ENCODE peak calls at places on chromosomes 3 and 15, in four cellular contexts. One of them, this sample, is unnamed.

GRCh38 chr3:47299396-47300318 is 16.9 kb downstream of the KLHL18 start:
- DNase-seq in trophoblast cell: peak
- DNase-seq in neuronal stem cell: no peak
- DNase-seq in IMR-90: no peak
- DNase-seq in this sample: no peak

GRCh38 chr3:128734523-128735189 is 8.7 kb downstream of the RAB7A start:
- DNase-seq in IMR-90: no peak
- DNase-seq in neuronal stem cell: no peak
- DNase-seq in trophoblast cell: no peak
- DNase-seq in this sample: no peak

GRCh38 chr15:69158843-69159240 is 1.6 kb upstream of the GLCE start:
- DNase-seq in IMR-90: no peak
- DNase-seq in trophoblast cell: no peak
- DNase-seq in neuronal stem cell: no peak
- DNase-seq in this sample: no peak

GRCh38 chr15:101099183-101099582 is 152.7 kb downstream of the CHSY1 start:
- DNase-seq in IMR-90: no peak
- DNase-seq in neuronal stem cell: no peak
- DNase-seq in trophoblast cell: no peak
- DNase-seq in this sample: no peak

GRCh38 chr15:70409388-70409787 is 311.7 kb upstream of the TLE3 start:
- DNase-seq in trophoblast cell: no peak
- DNase-seq in neuronal stem cell: no peak
- DNase-seq in IMR-90: no peak
- DNase-seq in this sample: no peak

GRCh38 chr3:113035387-113035982 is 44.7 kb downstream of the GTPBP8 start:
- DNase-seq in neuronal stem cell: peak
- DNase-seq in trophoblast cell: peak
- DNase-seq in IMR-90: peak
- DNase-seq in this sample: peak

GRCh38 chr15:74201656-74202420 is 749 bp downstream of the STRA6 start:
- DNase-seq in IMR-90: no peak
- DNase-seq in neuronal stem cell: no peak
- DNase-seq in trophoblast cell: peak
- DNase-seq in this sample: no peak

GRCh38 chr3:30643763-30644462 is 37.5 kb downstream of the TGFBR2 start:
- DNase-seq in trophoblast cell: no peak
- DNase-seq in neuronal stem cell: no peak
- DNase-seq in IMR-90: no peak
- DNase-seq in this sample: no peak

GRCh38 chr3:123275691-123276090 is 73.9 kb downstream of the SEC22A start:
- DNase-seq in neuronal stem cell: no peak
- DNase-seq in IMR-90: no peak
- DNase-seq in trophoblast cell: no peak
- DNase-seq in this sample: no peak

GRCh38 chr3:131560795-131561194 is 58.0 kb upstream of the MRPL3 start:
- DNase-seq in neuronal stem cell: no peak
- DNase-seq in trophoblast cell: no peak
- DNase-seq in IMR-90: no peak
- DNase-seq in this sample: no peak

GRCh38 chr3:168991813-168992212 is 671.7 kb downstream of the MECOM start:
- DNase-seq in IMR-90: peak
- DNase-seq in neuronal stem cell: no peak
- DNase-seq in trophoblast cell: no peak
- DNase-seq in this sample: no peak

GRCh38 chr15:64622410-64623260 is 152.8 kb downstream of the RBPMS2 start:
- DNase-seq in trophoblast cell: no peak
- DNase-seq in neuronal stem cell: no peak
- DNase-seq in IMR-90: no peak
- DNase-seq in this sample: no peak

GRCh38 chr15:76967067-76967466 is 27.9 kb upstream of the PSTPIP1 start:
- DNase-seq in trophoblast cell: no peak
- DNase-seq in IMR-90: no peak
- DNase-seq in neuronal stem cell: no peak
- DNase-seq in this sample: no peak

GRCh38 chr3:45659661-45660566 is 29.3 kb upstream of the SACM1L start:
- DNase-seq in IMR-90: peak
- DNase-seq in neuronal stem cell: peak
- DNase-seq in trophoblast cell: peak
- DNase-seq in this sample: peak

GRCh38 chr3:134621824-134622223 is 29.0 kb downstream of the KY start:
- DNase-seq in trophoblast cell: no peak
- DNase-seq in neuronal stem cell: no peak
- DNase-seq in IMR-90: peak
- DNase-seq in this sample: no peak

GRCh38 chr15:92937880-92938279 is 37.8 kb downstream of the CHD2 start:
- DNase-seq in neuronal stem cell: no peak
- DNase-seq in trophoblast cell: no peak
- DNase-seq in IMR-90: no peak
- DNase-seq in this sample: no peak

GRCh38 chr15:99424978-99425665 is 140.7 kb upstream of the MEF2A start:
- DNase-seq in neuronal stem cell: no peak
- DNase-seq in trophoblast cell: peak
- DNase-seq in IMR-90: peak
- DNase-seq in this sample: no peak

GRCh38 chr15:99424131-99424571 is 141.6 kb upstream of the MEF2A start:
- DNase-seq in trophoblast cell: no peak
- DNase-seq in neuronal stem cell: no peak
- DNase-seq in IMR-90: no peak
- DNase-seq in this sample: no peak

GRCh38 chr15:99426431-99427105 is 139.2 kb upstream of the MEF2A start:
- DNase-seq in trophoblast cell: peak
- DNase-seq in neuronal stem cell: no peak
- DNase-seq in IMR-90: no peak
- DNase-seq in this sample: no peak

GRCh38 chr15:99427210-99427609 is 138.6 kb upstream of the MEF2A start:
- DNase-seq in neuronal stem cell: no peak
- DNase-seq in trophoblast cell: no peak
- DNase-seq in IMR-90: no peak
- DNase-seq in this sample: no peak

GRCh38 chr15:99425666-99426301 is 140.0 kb upstream of the MEF2A start:
- DNase-seq in trophoblast cell: no peak
- DNase-seq in IMR-90: no peak
- DNase-seq in neuronal stem cell: no peak
- DNase-seq in this sample: no peak
- H3K4ac ChIP-seq in trophoblast cell: peak
- H3K4ac ChIP-seq in IMR-90: peak
- H3K4ac ChIP-seq in neuronal stem cell: no peak
- H3K4ac ChIP-seq in this sample: no peak

GRCh38 chr3:107660316-107660976 is 137.7 kb downstream of the BBX start:
- DNase-seq in neuronal stem cell: no peak
- DNase-seq in trophoblast cell: peak
- DNase-seq in IMR-90: peak
- DNase-seq in this sample: no peak

GRCh38 chr3:107662586-107662985 is 139.8 kb downstream of the BBX start:
- DNase-seq in trophoblast cell: peak
- DNase-seq in neuronal stem cell: no peak
- DNase-seq in IMR-90: peak
- DNase-seq in this sample: no peak

GRCh38 chr3:107662109-107662477 is 139.3 kb downstream of the BBX start:
- DNase-seq in neuronal stem cell: no peak
- DNase-seq in IMR-90: peak
- DNase-seq in trophoblast cell: no peak
- DNase-seq in this sample: no peak

GRCh38 chr3:107663266-107663665 is 140.5 kb downstream of the BBX start:
- DNase-seq in IMR-90: no peak
- DNase-seq in neuronal stem cell: no peak
- DNase-seq in trophoblast cell: peak
- DNase-seq in this sample: no peak

GRCh38 chr3:107661447-107662108 is 138.8 kb downstream of the BBX start:
- DNase-seq in trophoblast cell: no peak
- DNase-seq in neuronal stem cell: no peak
- DNase-seq in IMR-90: no peak
- DNase-seq in this sample: no peak
- H2AFZ ChIP-seq in trophoblast cell: no peak
- H2AFZ ChIP-seq in neuronal stem cell: no peak
- H2AFZ ChIP-seq in IMR-90: peak
- H2AFZ ChIP-seq in this sample: no peak

GRCh38 chr15:40253179-40253790 is 14.4 kb downstream of the PAK6 start:
- DNase-seq in trophoblast cell: no peak
- DNase-seq in IMR-90: no peak
- DNase-seq in neuronal stem cell: no peak
- DNase-seq in this sample: no peak
- H3K4ac ChIP-seq in trophoblast cell: peak
- H3K4ac ChIP-seq in IMR-90: no peak
- H3K4ac ChIP-seq in neuronal stem cell: no peak
- H3K4ac ChIP-seq in this sample: no peak

DNA sequence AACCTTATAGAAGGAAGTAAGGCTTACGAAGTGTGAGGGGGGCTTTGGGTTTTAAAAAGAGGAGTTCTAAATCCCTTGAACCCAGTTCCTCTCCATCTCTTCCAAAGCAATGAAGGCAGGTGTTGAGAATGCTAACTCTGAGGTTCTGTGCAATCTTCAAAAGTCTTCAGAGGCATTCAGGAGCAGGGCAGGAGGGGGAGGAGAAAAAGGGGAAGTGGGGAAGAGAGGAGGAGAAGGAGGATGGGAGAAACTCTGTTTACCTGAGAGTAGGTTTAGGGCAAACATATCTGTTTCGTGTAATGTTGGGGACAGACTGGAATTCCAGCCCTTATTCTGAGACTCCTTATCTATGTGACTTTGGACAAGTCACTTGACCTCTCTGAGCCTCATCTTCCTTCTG is 36.9 kb downstream of the FAM3D start:
- DNase-seq in IMR-90: no peak
- DNase-seq in trophoblast cell: no peak
- DNase-seq in neuronal stem cell: no peak
- DNase-seq in this sample: no peak
- H2AFZ ChIP-seq in IMR-90: peak
- H2AFZ ChIP-seq in trophoblast cell: no peak
- H2AFZ ChIP-seq in neuronal stem cell: no peak
- H2AFZ ChIP-seq in this sample: no peak

DNA sequence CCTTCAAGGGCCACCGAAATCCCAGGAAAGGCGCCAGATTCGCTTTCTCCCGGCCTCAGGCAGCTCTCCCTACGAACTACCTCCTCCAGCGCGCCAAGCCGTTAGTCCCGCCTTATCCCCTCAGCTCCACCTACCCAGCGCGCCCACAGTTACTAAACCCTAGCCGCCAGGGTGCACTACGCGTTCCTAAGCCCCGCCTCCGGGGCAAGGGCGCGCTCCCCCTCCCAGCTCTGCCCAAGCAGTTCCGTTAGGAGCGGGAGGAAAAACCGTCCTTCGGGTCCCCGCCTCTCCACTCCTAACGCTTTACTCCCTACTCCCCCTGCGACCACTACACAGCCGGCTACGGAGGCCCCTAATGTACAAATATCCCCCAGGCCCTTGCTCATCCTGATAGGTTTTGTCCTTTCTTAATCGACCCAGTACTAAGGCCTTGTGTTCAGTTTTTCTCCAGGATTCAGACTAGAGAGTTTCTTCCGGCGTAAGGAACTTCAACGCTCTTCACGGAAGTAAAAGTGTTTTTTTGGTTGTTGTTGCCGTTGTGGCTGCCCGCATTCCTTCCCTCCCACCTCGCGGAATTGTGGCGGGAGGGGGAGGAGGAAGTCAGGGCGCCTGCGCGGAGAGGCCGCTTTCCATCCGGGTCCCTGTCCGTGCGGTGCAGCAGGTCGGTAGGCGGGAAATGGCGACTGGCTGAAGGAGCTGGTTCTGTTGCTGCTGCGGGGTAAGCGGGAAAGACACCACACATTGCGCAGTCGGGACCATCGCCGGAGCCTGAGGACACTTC is at the start of gene CTDSPL2:
- DNase-seq in neuronal stem cell: peak
- DNase-seq in IMR-90: peak
- DNase-seq in trophoblast cell: peak
- DNase-seq in this sample: peak
- H3K4ac ChIP-seq in neuronal stem cell: no peak
- H3K4ac ChIP-seq in IMR-90: peak
- H3K4ac ChIP-seq in trophoblast cell: peak
- H3K4ac ChIP-seq in this sample: peak

GRCh38 chr15:39672184-39672583 is 91.3 kb downstream of the THBS1 start:
- DNase-seq in neuronal stem cell: no peak
- DNase-seq in IMR-90: no peak
- DNase-seq in trophoblast cell: no peak
- DNase-seq in this sample: no peak

GRCh38 chr15:39670687-39671086 is 89.8 kb downstream of the THBS1 start:
- DNase-seq in IMR-90: no peak
- DNase-seq in neuronal stem cell: no peak
- DNase-seq in trophoblast cell: peak
- DNase-seq in this sample: no peak

GRCh38 chr15:39669671-39670070 is 88.8 kb downstream of the THBS1 start:
- DNase-seq in trophoblast cell: no peak
- DNase-seq in IMR-90: no peak
- DNase-seq in neuronal stem cell: no peak
- DNase-seq in this sample: no peak

GRCh38 chr15:39668457-39668856 is 87.6 kb downstream of the THBS1 start:
- DNase-seq in IMR-90: no peak
- DNase-seq in neuronal stem cell: no peak
- DNase-seq in trophoblast cell: no peak
- DNase-seq in this sample: no peak

GRCh38 chr15:39672666-39673065 is 91.8 kb downstream of the THBS1 start:
- DNase-seq in trophoblast cell: no peak
- DNase-seq in IMR-90: no peak
- DNase-seq in neuronal stem cell: no peak
- DNase-seq in this sample: no peak
- H2AFZ ChIP-seq in trophoblast cell: no peak
- H2AFZ ChIP-seq in IMR-90: no peak
- H2AFZ ChIP-seq in neuronal stem cell: no peak
- H2AFZ ChIP-seq in this sample: no peak

DNA sequence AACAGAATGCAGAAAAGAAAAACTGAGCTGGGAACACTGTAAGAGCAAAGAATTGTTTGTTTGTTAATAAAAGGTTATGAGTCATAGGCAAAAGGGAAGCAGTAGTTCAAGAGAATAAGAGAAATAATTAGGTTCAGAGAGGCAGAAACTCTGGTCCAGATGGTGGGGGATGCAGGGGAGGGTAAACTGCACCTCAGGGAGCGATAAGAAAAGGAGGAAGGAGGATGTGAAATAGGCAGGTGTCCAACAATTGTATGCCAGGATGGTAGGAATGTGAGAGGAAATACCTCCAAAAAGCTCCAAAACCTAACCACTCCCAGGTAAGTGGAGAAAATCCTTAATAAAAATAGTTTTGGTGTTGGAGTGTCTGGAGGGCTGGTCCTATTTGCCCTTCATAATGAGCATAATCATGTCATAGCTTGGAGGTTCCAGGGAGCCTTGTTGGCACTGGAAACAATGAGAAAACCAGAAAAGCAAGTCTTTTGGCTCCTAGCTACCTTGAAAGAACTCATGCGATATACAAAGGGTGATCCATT is 405.4 kb upstream of the TBL1XR1 start:
- DNase-seq in trophoblast cell: peak
- DNase-seq in IMR-90: peak
- DNase-seq in neuronal stem cell: no peak
- DNase-seq in this sample: no peak
- H3K4ac ChIP-seq in trophoblast cell: no peak
- H3K4ac ChIP-seq in IMR-90: no peak
- H3K4ac ChIP-seq in neuronal stem cell: no peak
- H3K4ac ChIP-seq in this sample: no peak

This sample was measured in H9.